ENCODE peak calls at places on chromosomes 16 and 17, in six cellular contexts. Z, H, R, S, L and X are unnamed samples.

GRCh38 chr16:2813661-2814288 is 3.3 kb upstream of the PRSS21 start:
- DNase-seq in R (no peak), H (no peak), L (no peak), S (no peak), Z (no peak), X (no peak)

GRCh38 chr17:4440690-4441686 is 7.2 kb downstream of the SPNS3 start:
- DNase-seq in R (no peak), S (no peak), Z (no peak), H (no peak), L (no peak), X (no peak)

GRCh38 chr16:7246578-7246977 is 86.1 kb upstream of the RBFOX1 start:
- DNase-seq in H (no peak), S (no peak), L (no peak), Z (no peak), R (no peak), X (peak)

GRCh38 chr17:34364741-34365140 is 1.7 kb upstream of the CCL1 start:
- DNase-seq in L (no peak), S (no peak), R (no peak), Z (no peak), H (no peak), X (no peak)

GRCh38 chr16:8949536-8950418 is 13.9 kb downstream of the USP7 start:
- DNase-seq in H (no peak), S (no peak), R (no peak), Z (no peak), L (no peak), X (no peak)

GRCh38 chr17:82204831-82205719 is 7.6 kb downstream of the CCDC57 start:
- DNase-seq in L (peak), S (no peak), Z (no peak), H (no peak), R (no peak), X (peak)

GRCh38 chr17:50440172-50440837 is 14.3 kb downstream of the ACSF2 start:
- DNase-seq in H (no peak), L (no peak), Z (no peak), R (no peak), S (no peak), X (no peak)

GRCh38 chr16:75931970-75932369 is 205.7 kb upstream of the CPHXL start:
- DNase-seq in H (no peak), S (no peak), L (no peak), Z (no peak), R (no peak), X (no peak)

GRCh38 chr16:66614161-66614802 is 9.8 kb downstream of the CMTM3 start:
- DNase-seq in H (no peak), R (no peak), L (no peak), Z (no peak), S (no peak), X (no peak)

GRCh38 chr17:4232168-4232813 is 31.5 kb downstream of the ANKFY1 start:
- DNase-seq in S (no peak), Z (no peak), L (no peak), R (no peak), H (no peak), X (no peak)

GRCh38 chr16:81696959-81697293 is 82.2 kb upstream of the PLCG2 start:
- DNase-seq in H (no peak), L (no peak), Z (no peak), R (no peak), S (no peak), X (no peak)

GRCh38 chr17:39271546-39271945 is 45.8 kb upstream of the STAC2 start:
- DNase-seq in R (no peak), H (no peak), L (no peak), S (no peak), Z (peak), X (no peak)

GRCh38 chr17:56592487-56593072 is 919 bp upstream of the NOG start:
- DNase-seq in Z (no peak), H (peak), S (peak), R (peak), L (peak), X (peak)

GRCh38 chr17:3682033-3682432 is 13.4 kb downstream of the EMC6 start:
- DNase-seq in L (no peak), Z (no peak), S (no peak), H (no peak), R (no peak), X (no peak)

GRCh38 chr17:45584092-45585036 is 93.8 kb upstream of the PLEKHM1 start:
- DNase-seq in R (peak), H (peak), S (peak), L (peak), Z (no peak), X (peak)

GRCh38 chr16:8850279-8850885 is 18.4 kb downstream of the CARHSP1 start:
- DNase-seq in R (peak), L (peak), Z (no peak), H (no peak), S (no peak), X (no peak)

GRCh38 chr16:76474048-76474447 is 196.8 kb downstream of the CNTNAP4 start:
- DNase-seq in R (no peak), L (no peak), S (no peak), Z (no peak), H (no peak), X (no peak)

GRCh38 chr17:79997004-79997673 is 38.5 kb downstream of the TBC1D16 start:
- DNase-seq in H (peak), L (no peak), R (no peak), S (no peak), Z (no peak), X (no peak)

GRCh38 chr17:20965492-20965891 is 77.3 kb downstream of the USP22 start:
- DNase-seq in L (no peak), H (no peak), S (no peak), Z (no peak), R (no peak), X (no peak)

GRCh38 chr17:44599298-44600175 is 42.3 kb downstream of the FZD2 start:
- DNase-seq in L (peak), S (peak), H (no peak), R (no peak), Z (peak), X (no peak)